ENCODE peak calls at places on chromosomes 2 and 18, in seven cellular contexts. H is right cardiac atrium; S is psoas muscle; C is lower lobe of right lung; L is endodermal cell; J is CD8-positive, alpha-beta memory T cell; Y is fibroblast of lung. V is an unnamed sample.

GRCh38 chr2:9136997-9137819 is 69.4 kb upstream of the ASAP2 start:
- DNase-seq in H (no peak), S (no peak), C (no peak), L (no peak), J (no peak), Y (no peak), V (no peak)

GRCh38 chr2:218983971-218984238 is 1.1 kb downstream of the FEV start:
- DNase-seq in H (no peak), S (no peak), C (no peak), L (no peak), J (no peak), Y (no peak), V (no peak)

GRCh38 chr2:205885492-205886099 is 200.4 kb downstream of the INO80D start:
- DNase-seq in H (peak; percentile 89), S (peak; percentile 78), C (peak; percentile 91), L (peak; percentile 98), J (peak; percentile 7), Y (peak; percentile 64), V (peak; percentile 93)

GRCh38 chr2:217331577-217332139 is 471.8 kb upstream of the TNP1 start:
- DNase-seq in H (no peak), S (no peak), C (no peak), L (peak; percentile 77), J (no peak), Y (peak; percentile 97), V (peak; percentile 81)

GRCh38 chr18:9825571-9826073 is 60.2 kb upstream of the TXNDC2 start:
- DNase-seq in H (no peak), S (no peak), C (no peak), L (peak; percentile 17), J (no peak), Y (peak; percentile 96), V (peak; percentile 80)

GRCh38 chr2:230680463-230681195 is 32.0 kb upstream of the CAB39 start:
- DNase-seq in H (no peak), S (no peak), C (no peak), L (peak; percentile 31), J (no peak), Y (peak; percentile 66), V (peak; percentile 67)

GRCh38 chr2:167832840-167833239 is 414.6 kb downstream of the STK39 start:
- DNase-seq in H (no peak), S (no peak), C (no peak), L (peak; percentile 60), J (no peak), Y (no peak), V (no peak)

GRCh38 chr18:24121625-24122024 is 17.2 kb upstream of the CABYR start:
- DNase-seq in H (no peak), S (no peak), C (no peak), L (no peak), J (no peak), Y (no peak), V (no peak)

GRCh38 chr2:39099820-39100728 is 20.8 kb downstream of the SOS1 start:
- DNase-seq in H (no peak), S (no peak), C (no peak), L (no peak), J (no peak), Y (peak; percentile 73), V (no peak)

GRCh38 chr2:88042476-88042875 is 13.1 kb downstream of the KRCC1 start:
- DNase-seq in H (no peak), S (no peak), C (no peak), L (no peak), J (no peak), Y (no peak), V (no peak)

GRCh38 chr2:216066255-216066654 is 15.4 kb downstream of the PECR start:
- DNase-seq in H (no peak), S (no peak), C (no peak), L (no peak), J (no peak), Y (peak; percentile 89), V (peak; percentile 71)

GRCh38 chr2:235611337-235611736 is 117.5 kb downstream of the AGAP1 start:
- DNase-seq in H (no peak), S (no peak), C (no peak), L (no peak), J (no peak), Y (no peak), V (no peak)

GRCh38 chr18:48612511-48612910 is 73.7 kb downstream of the CTIF start:
- DNase-seq in H (no peak), S (no peak), C (no peak), L (no peak), J (no peak), Y (no peak), V (no peak)
- H3K27ac ChIP-seq in H (no peak overlapping the region), S (no peak overlapping the region), C (no peak overlapping the region), L (no peak overlapping the region), J (no peak overlapping the region), Y (no peak overlapping the region), V (no peak overlapping the region)

GRCh38 chr2:37779123-37779522 is 107.7 kb upstream of the CDC42EP3 start:
- DNase-seq in H (no peak), S (no peak), C (no peak), L (no peak), J (no peak), Y (no peak), V (no peak)

GRCh38 chr2:37779611-37780010 is 108.2 kb upstream of the CDC42EP3 start:
- DNase-seq in H (no peak), S (no peak), C (no peak), L (no peak), J (no peak), Y (no peak), V (no peak)

GRCh38 chr2:37782155-37782673 is 110.8 kb upstream of the CDC42EP3 start:
- DNase-seq in H (no peak), S (no peak), C (no peak), L (no peak), J (no peak), Y (no peak), V (no peak)

GRCh38 chr2:37781028-37781427 is 109.6 kb upstream of the CDC42EP3 start:
- DNase-seq in H (no peak), S (no peak), C (no peak), L (no peak), J (no peak), Y (peak; percentile 93), V (no peak)

DNA sequence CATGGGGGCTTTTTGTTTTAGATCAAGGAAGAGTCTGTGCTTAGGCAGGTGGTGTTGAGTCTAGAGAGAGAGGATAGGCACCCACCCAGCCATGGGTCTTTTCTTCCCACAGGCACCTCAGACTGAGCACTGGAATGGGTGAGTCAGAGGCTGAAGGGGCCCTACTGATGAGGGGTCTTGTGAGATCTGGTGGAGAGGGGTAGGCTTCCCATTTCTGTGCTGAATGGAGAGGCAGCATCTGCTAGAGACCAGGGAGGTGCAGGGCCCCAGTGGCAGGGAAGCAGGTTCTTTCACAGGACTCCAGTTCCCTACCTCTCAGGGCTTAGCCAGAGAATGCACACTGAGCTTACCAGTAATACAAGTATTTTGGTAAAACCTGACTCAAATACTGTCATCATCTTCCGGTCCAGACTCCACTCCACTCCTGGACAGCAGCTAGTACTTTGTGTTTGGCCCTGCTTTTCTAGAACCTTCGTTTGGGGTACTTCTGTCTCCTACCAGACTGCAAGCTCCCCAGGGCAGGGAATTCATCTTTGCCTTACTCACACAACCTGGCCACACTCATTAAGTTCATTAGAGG is 108.7 kb upstream of the CDC42EP3 start:
- DNase-seq in H (no peak), S (no peak), C (no peak), L (no peak), J (no peak), Y (peak; percentile 79), V (no peak)
- H3K27ac ChIP-seq in H (no peak overlapping the region), S (peak overlapping the region; percentile 73), C (no peak overlapping the region), L (no peak overlapping the region), J (no peak overlapping the region), Y (no peak overlapping the region), V (peak overlapping the region; percentile 77)

GRCh38 chr2:144429396-144430112 is 90.4 kb downstream of the ZEB2 start:
- DNase-seq in H (no peak), S (no peak), C (no peak), L (no peak), J (no peak), Y (no peak), V (no peak)

GRCh38 chr2:144424559-144425240 is 95.2 kb downstream of the ZEB2 start:
- DNase-seq in H (no peak), S (no peak), C (no peak), L (no peak), J (no peak), Y (no peak), V (no peak)

GRCh38 chr2:144430722-144431163 is 89.2 kb downstream of the ZEB2 start:
- DNase-seq in H (no peak), S (no peak), C (no peak), L (no peak), J (no peak), Y (peak; percentile 74), V (no peak)

GRCh38 chr2:144426355-144426754 is 93.6 kb downstream of the ZEB2 start:
- DNase-seq in H (no peak), S (no peak), C (no peak), L (no peak), J (no peak), Y (no peak), V (no peak)

GRCh38 chr2:144426981-144427479 is 92.9 kb downstream of the ZEB2 start:
- DNase-seq in H (no peak), S (no peak), C (no peak), L (no peak), J (no peak), Y (peak; percentile 97), V (no peak)
- H3K27ac ChIP-seq in H (peak overlapping the region; percentile 62), S (no peak overlapping the region), C (peak overlapping the region; percentile 34), L (no peak overlapping the region), J (no peak overlapping the region), Y (peak overlapping the region; percentile 39), V (peak overlapping the region; percentile 69)

GRCh38 chr18:22194151-22194598 is 24.8 kb downstream of the GATA6 start:
- DNase-seq in H (peak; percentile 66), S (no peak), C (no peak), L (peak; percentile 77), J (no peak), Y (no peak), V (peak; percentile 72)

GRCh38 chr18:22195052-22195451 is 25.7 kb downstream of the GATA6 start:
- DNase-seq in H (no peak), S (no peak), C (no peak), L (peak; percentile 39), J (no peak), Y (no peak), V (no peak)

GRCh38 chr18:22191986-22192385 is 22.6 kb downstream of the GATA6 start:
- DNase-seq in H (no peak), S (no peak), C (no peak), L (peak; percentile 28), J (no peak), Y (no peak), V (no peak)

GRCh38 chr18:22191346-22191710 is 21.9 kb downstream of the GATA6 start:
- DNase-seq in H (no peak), S (no peak), C (no peak), L (peak; percentile 5), J (no peak), Y (peak; percentile 62), V (no peak)

GRCh38 chr18:22193466-22193865 is 24.1 kb downstream of the GATA6 start:
- DNase-seq in H (no peak), S (no peak), C (no peak), L (peak; percentile 64), J (no peak), Y (no peak), V (no peak)
- H3K27ac ChIP-seq in H (peak overlapping the region; percentile 92), S (no peak overlapping the region), C (peak overlapping the region; percentile 57), L (peak overlapping the region; percentile 18), J (peak overlapping the region; percentile 33), Y (no peak overlapping the region), V (peak overlapping the region; percentile 27)

DNA sequence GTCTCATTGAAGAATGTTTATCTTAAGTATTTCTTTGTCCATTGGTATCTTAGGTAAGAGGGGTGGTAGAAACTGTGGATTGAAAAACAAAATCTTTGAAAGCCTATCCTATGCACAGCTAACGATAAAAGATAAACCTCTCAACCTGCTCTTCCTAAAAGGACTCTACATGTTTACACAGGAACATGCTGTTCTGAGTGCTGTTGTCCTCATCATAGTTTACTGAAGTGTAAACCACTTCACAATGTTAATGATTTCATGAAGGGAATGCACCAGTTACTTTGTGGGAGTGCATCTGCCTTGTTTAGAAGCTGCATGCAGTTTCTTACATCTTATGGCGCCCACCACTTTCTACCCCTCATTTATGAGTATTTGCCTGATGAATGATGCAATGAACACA is 1.2 kb downstream of the ACMSD start:
- DNase-seq in H (no peak), S (no peak), C (no peak), L (no peak), J (no peak), Y (no peak), V (no peak)
- H3K27ac ChIP-seq in H (no peak overlapping the region), S (no peak overlapping the region), C (no peak overlapping the region), L (no peak overlapping the region), J (no peak overlapping the region), Y (no peak overlapping the region), V (no peak overlapping the region)